ENCODE peak calls at places on chromosomes 7 and 10, in five cellular contexts. S, A, C, D and R are unnamed samples.

GRCh38 chr7:101563198-101563901 is 65.7 kb downstream of the MYL10 start:
- DNase-seq in S (no peak), A (no peak), C (peak; percentile 9), D (no peak), R (no peak)

GRCh38 chr10:12703813-12704212 is 297.7 kb downstream of the CCDC3 start:
- DNase-seq in D (no peak), C (no peak), A (no peak), S (no peak), R (peak; percentile 57)

GRCh38 chr10:79357180-79357579 is 9.9 kb downstream of the PPIF start:
- DNase-seq in A (no peak), D (no peak), C (no peak), S (no peak), R (no peak)

GRCh38 chr7:129401968-129402860 is 32.0 kb upstream of the STRIP2 start:
- DNase-seq in D (peak; percentile 43), A (no peak), S (no peak), C (no peak), R (peak; percentile 12)

GRCh38 chr10:69880301-69881081 is 78.8 kb downstream of the COL13A1 start:
- DNase-seq in D (no peak), S (no peak), A (no peak), C (no peak), R (no peak)

GRCh38 chr10:90779573-90779972 is 78.3 kb downstream of the HTR7 start:
- DNase-seq in D (no peak), S (peak; percentile 13), C (peak; percentile 9), A (no peak), R (peak; percentile 34)

GRCh38 chr10:46075869-46076268 is 29.8 kb upstream of the MSMB start:
- DNase-seq in S (no peak), A (no peak), C (no peak), D (no peak), R (no peak)

GRCh38 chr7:85457911-85458310 is 271.1 kb upstream of the SEMA3D start:
- DNase-seq in D (no peak), S (no peak), C (no peak), A (no peak), R (no peak)

GRCh38 chr7:44322631-44323363 is 2.6 kb downstream of the CAMK2B start:
- DNase-seq in S (no peak), C (no peak), A (no peak), D (no peak), R (no peak)

GRCh38 chr10:131496351-131497052 is 185.0 kb upstream of the TCERG1L start:
- DNase-seq in C (no peak), A (no peak), D (no peak), S (no peak), R (no peak)

GRCh38 chr7:117171106-117171505 is 151.8 kb downstream of the WNT2 start:
- DNase-seq in A (no peak), C (no peak), D (no peak), S (peak; percentile 2), R (no peak)

GRCh38 chr7:10483671-10484070 is 490.0 kb upstream of the PHF14 start:
- DNase-seq in D (no peak), A (no peak), C (no peak), S (no peak), R (no peak)

GRCh38 chr10:128128582-128128981 is 2.4 kb upstream of the MKI67 start:
- DNase-seq in S (no peak), C (no peak), A (no peak), D (no peak), R (no peak)

GRCh38 chr10:130409931-130410330 is 273.7 kb downstream of the GLRX3 start:
- DNase-seq in D (no peak), C (no peak), S (no peak), A (no peak), R (no peak)

GRCh38 chr10:27341001-27341400 is 100.4 kb upstream of the ACBD5 start:
- DNase-seq in C (no peak), A (no peak), S (peak; percentile 19), D (no peak), R (peak; percentile 15)

GRCh38 chr10:126580873-126581647 is 89.4 kb downstream of the C10orf90 start:
- DNase-seq in C (no peak), S (no peak), A (no peak), D (no peak), R (no peak)

GRCh38 chr7:27153526-27153925 is 1.1 kb upstream of the HOXA3 start:
- DNase-seq in C (no peak), S (no peak), D (no peak), A (no peak), R (no peak)

GRCh38 chr10:6578221-6579192 is 1.6 kb downstream of the PRKCQ start:
- DNase-seq in C (no peak), S (no peak), A (no peak), D (no peak), R (no peak)

GRCh38 chr7:3067193-3067592 is 23.5 kb upstream of the CARD11 start:
- DNase-seq in C (no peak), D (no peak), S (no peak), A (no peak), R (no peak)

GRCh38 chr7:158782638-158783490 is 46.4 kb downstream of the ESYT2 start:
- DNase-seq in C (no peak), D (no peak), S (peak; percentile 15), A (no peak), R (peak; percentile 55)

GRCh38 chr7:108292541-108292940 is 162.4 kb upstream of the LAMB4 start:
- DNase-seq in C (no peak), S (no peak), D (no peak), A (no peak), R (peak; percentile 22)

GRCh38 chr10:44725404-44725803 is 185.7 kb upstream of the TMEM72 start:
- DNase-seq in S (no peak), C (no peak), A (no peak), D (no peak), R (no peak)

GRCh38 chr7:124349443-124349842 is 316.6 kb upstream of the TMEM229A start:
- DNase-seq in C (no peak), S (no peak), D (no peak), A (no peak), R (no peak)

GRCh38 chr7:142482899-142483658 is 225.2 kb upstream of the PRSS58 start:
- DNase-seq in A (no peak), C (peak; percentile 49), S (peak; percentile 7), D (no peak), R (peak; percentile 25)
- TF ChIP-seq HDAC2 in A (no peak), C (no peak), S (no peak), D (no peak), R (no peak)

GRCh38 chr10:30647089-30647488 is 17.5 kb upstream of the LYZL2 start:
- DNase-seq in A (no peak), S (no peak), D (no peak), C (no peak), R (no peak)

GRCh38 chr10:30639946-30640786 is 10.6 kb upstream of the LYZL2 start:
- DNase-seq in A (no peak), C (peak; percentile 45), S (peak; percentile 53), D (no peak), R (peak; percentile 49)

GRCh38 chr10:30645340-30645827 is 15.8 kb upstream of the LYZL2 start:
- DNase-seq in A (no peak), D (no peak), C (no peak), S (peak; percentile 9), R (peak; percentile 34)
- TF ChIP-seq HDAC2 in A (no peak), D (no peak), C (no peak), S (no peak), R (no peak)

GRCh38 chr10:71548494-71548846 is 151.8 kb downstream of the CDH23 start:
- DNase-seq in D (no peak), C (peak; percentile 71), S (no peak), A (no peak), R (peak; percentile 39)
- TF ChIP-seq HDAC2 in D (no peak), C (no peak), S (no peak), A (no peak), R (no peak)

GRCh38 chr10:32953277-32953927 is 4.6 kb downstream of the ITGB1 start:
- DNase-seq in A (no peak), C (no peak), D (no peak), S (no peak), R (peak; percentile 54)
- TF ChIP-seq HDAC2 in A (no peak), C (no peak), D (no peak), S (no peak), R (no peak)

DNA sequence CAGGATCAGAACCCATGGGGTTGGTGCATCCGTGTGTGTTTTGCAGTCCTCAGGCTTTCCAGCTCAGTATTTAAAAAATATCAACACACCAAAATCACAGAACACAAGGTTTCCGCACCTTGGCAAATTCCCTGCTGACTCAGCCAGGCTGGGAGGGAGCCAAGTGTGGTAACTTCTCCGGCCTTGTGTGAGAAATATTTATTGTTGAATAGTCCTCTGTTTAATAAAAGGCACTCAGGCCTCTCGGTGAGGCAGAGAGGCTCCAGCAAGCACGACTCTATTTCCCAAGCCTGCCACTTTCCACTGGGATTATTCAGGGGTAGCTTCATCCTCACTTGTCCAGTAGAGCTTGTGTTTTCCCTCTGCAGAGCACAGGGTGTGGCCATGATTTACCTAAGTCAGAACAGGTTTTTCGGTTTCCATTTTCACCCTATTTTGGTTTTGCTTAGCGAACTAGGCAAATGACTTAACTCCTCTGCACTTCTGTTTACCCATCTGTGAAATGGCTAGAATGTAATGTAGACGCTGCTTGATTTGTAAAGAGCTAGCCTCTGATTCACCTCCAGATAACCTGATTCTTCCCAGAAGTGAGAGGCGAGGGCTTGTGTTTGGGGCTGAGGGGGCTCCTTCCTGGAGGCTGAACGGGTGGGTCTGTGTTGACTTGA is 13.0 kb upstream of the CHST15 start:
- DNase-seq in S (peak; percentile 28), C (no peak), D (peak; percentile 57), A (no peak), R (peak; percentile 44)
- TF ChIP-seq HDAC2 in S (no peak), C (no peak), D (no peak), A (no peak), R (no peak)